ENCODE peak calls at places on chromosome 6, in four cellular contexts. One of them, this sample, is unnamed.

GRCh38 chr6:160274846-160275510 is 16.4 kb upstream of the SLC22A2 start:
- DNase-seq in HepG2: no peak
- DNase-seq in GM12878: no peak
- DNase-seq in H1: no peak
- DNase-seq in this sample: no peak

GRCh38 chr6:158908596-158908995 is 89.4 kb upstream of the EZR start:
- DNase-seq in HepG2: no peak
- DNase-seq in GM12878: no peak
- DNase-seq in H1: no peak
- DNase-seq in this sample: no peak

GRCh38 chr6:14197118-14197517 is 79.5 kb downstream of the CD83 start:
- DNase-seq in HepG2: no peak
- DNase-seq in GM12878: no peak
- DNase-seq in H1: no peak
- DNase-seq in this sample: no peak

GRCh38 chr6:137878070-137878809 is 11.2 kb downstream of the TNFAIP3 start:
- DNase-seq in HepG2: no peak
- DNase-seq in GM12878: no peak
- DNase-seq in H1: no peak
- DNase-seq in this sample: no peak

GRCh38 chr6:3361312-3362037 is 95.4 kb downstream of the SLC22A23 start:
- DNase-seq in HepG2: peak; percentile 75
- DNase-seq in GM12878: no peak
- DNase-seq in H1: no peak
- DNase-seq in this sample: no peak

GRCh38 chr6:81859884-81860283 is 107.4 kb upstream of the TENT5A start:
- DNase-seq in HepG2: no peak
- DNase-seq in GM12878: no peak
- DNase-seq in H1: no peak
- DNase-seq in this sample: no peak

GRCh38 chr6:168417660-168418059 is 23.3 kb upstream of the SMOC2 start:
- DNase-seq in HepG2: no peak
- DNase-seq in GM12878: no peak
- DNase-seq in H1: no peak
- DNase-seq in this sample: no peak

GRCh38 chr6:5435449-5435848 is 174.1 kb downstream of the FARS2 start:
- DNase-seq in HepG2: no peak
- DNase-seq in GM12878: no peak
- DNase-seq in H1: no peak
- DNase-seq in this sample: no peak

GRCh38 chr6:144151010-144151727 is 852 bp downstream of the STX11 start:
- DNase-seq in HepG2: no peak
- DNase-seq in GM12878: peak; percentile 88
- DNase-seq in H1: no peak
- DNase-seq in this sample: no peak

GRCh38 chr6:166595061-166595780 is 8.7 kb upstream of the RAMACL start:
- DNase-seq in HepG2: no peak
- DNase-seq in GM12878: no peak
- DNase-seq in H1: no peak
- DNase-seq in this sample: no peak

GRCh38 chr6:95819939-95820338 is 195.8 kb upstream of the FUT9 start:
- DNase-seq in HepG2: no peak
- DNase-seq in GM12878: no peak
- DNase-seq in H1: peak; percentile 62
- DNase-seq in this sample: no peak

GRCh38 chr6:106927531-106928398 is 46.8 kb downstream of the CD24 start:
- DNase-seq in HepG2: peak; percentile 36
- DNase-seq in GM12878: no peak
- DNase-seq in H1: peak; percentile 89
- DNase-seq in this sample: peak; percentile 20

GRCh38 chr6:33658982-33659689 is 38.0 kb downstream of the ITPR3 start:
- DNase-seq in HepG2: no peak
- DNase-seq in GM12878: no peak
- DNase-seq in H1: no peak
- DNase-seq in this sample: no peak

GRCh38 chr6:53295176-53295575 is 53.6 kb downstream of the ELOVL5 start:
- DNase-seq in HepG2: no peak
- DNase-seq in GM12878: no peak
- DNase-seq in H1: no peak
- DNase-seq in this sample: no peak

GRCh38 chr6:108755257-108756240 is 92.7 kb upstream of the ARMC2 start:
- DNase-seq in HepG2: no peak
- DNase-seq in GM12878: no peak
- DNase-seq in H1: no peak
- DNase-seq in this sample: no peak

GRCh38 chr6:5657684-5658429 is 348.9 kb downstream of the NRN1 start:
- DNase-seq in HepG2: no peak
- DNase-seq in GM12878: no peak
- DNase-seq in H1: no peak
- DNase-seq in this sample: no peak

GRCh38 chr6:684831-685636 is 7.9 kb downstream of the EXOC2 start:
- DNase-seq in HepG2: no peak
- DNase-seq in GM12878: peak; percentile 53
- DNase-seq in H1: peak; percentile 40
- DNase-seq in this sample: no peak

GRCh38 chr6:24899647-24900325 is 36.0 kb downstream of the RIPOR2 start:
- DNase-seq in HepG2: no peak
- DNase-seq in GM12878: no peak
- DNase-seq in H1: no peak
- DNase-seq in this sample: no peak

GRCh38 chr6:35583893-35584688 is 71.4 kb upstream of the TULP1 start:
- DNase-seq in HepG2: peak; percentile 78
- DNase-seq in GM12878: peak; percentile 37
- DNase-seq in H1: peak; percentile 74
- DNase-seq in this sample: peak; percentile 58

GRCh38 chr6:159220093-159220492 is 50.9 kb downstream of the FNDC1 start:
- DNase-seq in HepG2: no peak
- DNase-seq in GM12878: no peak
- DNase-seq in H1: no peak
- DNase-seq in this sample: no peak

GRCh38 chr6:122736166-122736565 is 43.4 kb upstream of the FABP7 start:
- DNase-seq in HepG2: no peak
- DNase-seq in GM12878: no peak
- DNase-seq in H1: no peak
- DNase-seq in this sample: no peak

GRCh38 chr6:166677941-166678340 is 50.9 kb upstream of the RPS6KA2 start:
- DNase-seq in HepG2: no peak
- DNase-seq in GM12878: no peak
- DNase-seq in H1: no peak
- DNase-seq in this sample: no peak

GRCh38 chr6:73011945-73012344 is 213.4 kb downstream of the KHDC1L start:
- DNase-seq in HepG2: no peak
- DNase-seq in GM12878: no peak
- DNase-seq in H1: no peak
- DNase-seq in this sample: no peak

GRCh38 chr6:133583907-133584306 is 305.0 kb upstream of the TCF21 start:
- DNase-seq in HepG2: no peak
- DNase-seq in GM12878: no peak
- DNase-seq in H1: no peak
- DNase-seq in this sample: no peak

GRCh38 chr6:157990321-157991066 is 8.8 kb downstream of the SYNJ2 start:
- DNase-seq in HepG2: no peak
- DNase-seq in GM12878: no peak
- DNase-seq in H1: no peak
- DNase-seq in this sample: no peak

GRCh38 chr6:112117554-112117953 is 30.2 kb downstream of the FAM229B start:
- DNase-seq in HepG2: no peak
- DNase-seq in GM12878: no peak
- DNase-seq in H1: no peak
- DNase-seq in this sample: no peak

GRCh38 chr6:100818066-100818465 is 63.1 kb downstream of the ASCC3 start:
- DNase-seq in HepG2: no peak
- DNase-seq in GM12878: no peak
- DNase-seq in H1: no peak
- DNase-seq in this sample: no peak

GRCh38 chr6:11938285-11938890 is 73.7 kb upstream of the HIVEP1 start:
- DNase-seq in HepG2: no peak
- DNase-seq in GM12878: no peak
- DNase-seq in H1: no peak
- DNase-seq in this sample: peak; percentile 13

GRCh38 chr6:35611235-35611634 is 77.5 kb downstream of the FKBP5 start:
- DNase-seq in HepG2: no peak
- DNase-seq in GM12878: no peak
- DNase-seq in H1: no peak
- DNase-seq in this sample: no peak

GRCh38 chr6:30323806-30324205 is 2.9 kb upstream of the TRIM39 start:
- DNase-seq in HepG2: no peak
- DNase-seq in GM12878: no peak
- DNase-seq in H1: no peak
- DNase-seq in this sample: no peak

GRCh38 chr6:30326446-30327231 is at the start of gene TRIM39:
- DNase-seq in HepG2: peak; percentile 89
- DNase-seq in GM12878: peak; percentile 26
- DNase-seq in H1: peak; percentile 89
- DNase-seq in this sample: peak; percentile 46

GRCh38 chr6:30325150-30325872 is 1.4 kb upstream of the TRIM39 start:
- DNase-seq in HepG2: peak; percentile 62
- DNase-seq in GM12878: peak; percentile 23
- DNase-seq in H1: no peak
- DNase-seq in this sample: no peak

GRCh38 chr6:30327232-30327746 is 562 bp downstream of the TRIM39 start:
- DNase-seq in HepG2: no peak
- DNase-seq in GM12878: peak; percentile 5
- DNase-seq in H1: no peak
- DNase-seq in this sample: no peak

GRCh38 chr6:30325873-30326445 is 768 bp upstream of the TRIM39 start:
- DNase-seq in HepG2: no peak
- DNase-seq in GM12878: peak; percentile 28
- DNase-seq in H1: peak; percentile 88
- DNase-seq in this sample: peak; percentile 51
- TF ChIP-seq SUZ12 in HepG2: no peak
- TF ChIP-seq SUZ12 in GM12878: no peak
- TF ChIP-seq SUZ12 in H1: no peak
- TF ChIP-seq SUZ12 in this sample: no peak

GRCh38 chr6:146914563-146915483 is 289.4 kb upstream of the STXBP5 start:
- DNase-seq in HepG2: no peak
- DNase-seq in GM12878: no peak
- DNase-seq in H1: no peak
- DNase-seq in this sample: no peak

GRCh38 chr6:146911635-146912034 is 292.6 kb upstream of the STXBP5 start:
- DNase-seq in HepG2: no peak
- DNase-seq in GM12878: no peak
- DNase-seq in H1: no peak
- DNase-seq in this sample: no peak

GRCh38 chr6:146912730-146913680 is 291.2 kb upstream of the STXBP5 start:
- DNase-seq in HepG2: no peak
- DNase-seq in GM12878: no peak
- DNase-seq in H1: no peak
- DNase-seq in this sample: no peak

GRCh38 chr6:146915671-146916127 is 288.5 kb upstream of the STXBP5 start:
- DNase-seq in HepG2: no peak
- DNase-seq in GM12878: no peak
- DNase-seq in H1: no peak
- DNase-seq in this sample: no peak

GRCh38 chr6:146913842-146914562 is 290.2 kb upstream of the STXBP5 start:
- DNase-seq in HepG2: peak; percentile 33
- DNase-seq in GM12878: no peak
- DNase-seq in H1: peak; percentile 59
- DNase-seq in this sample: peak; percentile 71
- H3K9ac ChIP-seq in HepG2: no peak overlapping the region
- H3K9ac ChIP-seq in GM12878: no peak overlapping the region
- H3K9ac ChIP-seq in H1: no peak overlapping the region
- H3K9ac ChIP-seq in this sample: no peak overlapping the region

GRCh38 chr6:16728513-16729182 is 32.6 kb downstream of the ATXN1 start:
- DNase-seq in HepG2: no peak
- DNase-seq in GM12878: no peak
- DNase-seq in H1: no peak
- DNase-seq in this sample: no peak

GRCh38 chr6:16729744-16730143 is 31.5 kb downstream of the ATXN1 start:
- DNase-seq in HepG2: no peak
- DNase-seq in GM12878: no peak
- DNase-seq in H1: no peak
- DNase-seq in this sample: no peak

GRCh38 chr6:16725145-16725864 is 36.0 kb downstream of the ATXN1 start:
- DNase-seq in HepG2: no peak
- DNase-seq in GM12878: no peak
- DNase-seq in H1: no peak
- DNase-seq in this sample: no peak

GRCh38 chr6:16729183-16729696 is 32.0 kb downstream of the ATXN1 start:
- DNase-seq in HepG2: peak; percentile 95
- DNase-seq in GM12878: no peak
- DNase-seq in H1: no peak
- DNase-seq in this sample: no peak

DNA sequence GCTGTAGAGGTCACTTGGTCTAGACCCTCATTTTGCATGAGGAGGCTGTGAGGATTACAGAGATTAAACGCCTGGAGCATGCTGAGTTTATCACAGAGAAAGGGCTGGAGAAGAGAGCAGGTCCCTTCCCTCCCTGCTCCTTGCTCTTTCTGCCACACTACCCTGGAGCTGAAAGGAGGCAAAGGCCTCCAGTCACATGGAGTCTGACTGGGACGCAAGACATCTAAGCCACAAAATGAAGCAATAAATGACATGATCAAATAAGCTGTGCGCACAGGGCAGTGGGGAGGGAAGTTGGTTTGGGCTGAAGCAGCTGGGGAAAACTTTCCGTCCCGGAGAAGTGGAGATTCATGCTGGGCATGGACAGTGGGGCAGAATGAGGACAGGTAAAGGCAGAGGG is 33.3 kb downstream of the ATXN1 start:
- DNase-seq in HepG2: peak; percentile 76
- DNase-seq in GM12878: no peak
- DNase-seq in H1: no peak
- DNase-seq in this sample: no peak
- H3K4me1 ChIP-seq in HepG2: peaks cover 100% of the 10 kb centered on the region
- H3K4me1 ChIP-seq in GM12878: peaks cover 17% of the 10 kb centered on the region
- H3K4me1 ChIP-seq in H1: peaks cover 4% of the 10 kb centered on the region
- H3K4me1 ChIP-seq in this sample: no peaks in the 10 kb centered on the region

DNA sequence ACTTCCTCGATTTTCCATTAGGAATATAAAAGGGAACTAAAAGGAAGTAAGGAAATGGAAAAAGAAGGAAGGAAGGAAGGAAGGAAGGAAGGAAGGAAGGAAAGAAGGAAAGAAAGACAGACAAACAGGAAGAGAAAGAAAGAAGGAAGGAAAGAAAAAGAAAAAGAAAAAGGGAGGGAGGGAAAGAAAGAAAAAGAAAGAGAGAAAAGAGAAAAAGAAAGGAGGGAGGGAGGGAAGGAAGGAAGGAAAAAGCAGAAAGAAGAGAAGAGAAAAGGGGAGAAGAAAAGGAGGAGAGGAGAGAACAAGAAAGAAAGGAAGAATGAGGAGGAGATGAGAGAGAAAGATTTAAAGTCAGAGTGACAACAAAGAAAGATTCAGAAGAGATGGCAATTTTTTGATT is 724.5 kb downstream of the GRIK2 start:
- DNase-seq in HepG2: no peak
- DNase-seq in GM12878: no peak
- DNase-seq in H1: no peak
- DNase-seq in this sample: no peak
- TF ChIP-seq SUZ12 in HepG2: no peak
- TF ChIP-seq SUZ12 in GM12878: no peak
- TF ChIP-seq SUZ12 in H1: no peak
- TF ChIP-seq SUZ12 in this sample: no peak